ENCODE peak calls at places on chromosomes 13 and 19, in ten cellular contexts. One of them, this sample, is unnamed.

GRCh38 chr19:16544468-16545231 is 2.4 kb upstream of the CHERP start:
- DNase-seq in H1: no peak
- DNase-seq in AG10803: no peak
- DNase-seq in uterus: no peak
- DNase-seq in left ventricle myocardium inferior: no peak
- DNase-seq in mammary epithelial cell: no peak
- DNase-seq in cardiac fibroblast: no peak
- DNase-seq in fibroblast of pulmonary artery: no peak
- DNase-seq in WERI-Rb-1: no peak
- DNase-seq in lung: no peak
- DNase-seq in this sample: no peak

GRCh38 chr19:8370176-8371010 is 6.4 kb downstream of the ANGPTL4 start:
- DNase-seq in fibroblast of pulmonary artery: no peak
- DNase-seq in left ventricle myocardium inferior: no peak
- DNase-seq in WERI-Rb-1: no peak
- DNase-seq in lung: no peak
- DNase-seq in AG10803: no peak
- DNase-seq in uterus: no peak
- DNase-seq in mammary epithelial cell: no peak
- DNase-seq in H1: no peak
- DNase-seq in cardiac fibroblast: no peak
- DNase-seq in this sample: no peak

GRCh38 chr13:26962671-26963070 is 202.1 kb upstream of the GPR12 start:
- DNase-seq in uterus: no peak
- DNase-seq in mammary epithelial cell: no peak
- DNase-seq in lung: no peak
- DNase-seq in cardiac fibroblast: no peak
- DNase-seq in left ventricle myocardium inferior: no peak
- DNase-seq in WERI-Rb-1: no peak
- DNase-seq in H1: no peak
- DNase-seq in fibroblast of pulmonary artery: no peak
- DNase-seq in AG10803: no peak
- DNase-seq in this sample: no peak

GRCh38 chr19:41411682-41412265 is 14.2 kb downstream of the BCKDHA start:
- DNase-seq in WERI-Rb-1: no peak
- DNase-seq in uterus: no peak
- DNase-seq in mammary epithelial cell: peak
- DNase-seq in H1: no peak
- DNase-seq in AG10803: no peak
- DNase-seq in fibroblast of pulmonary artery: no peak
- DNase-seq in lung: no peak
- DNase-seq in cardiac fibroblast: no peak
- DNase-seq in left ventricle myocardium inferior: peak
- DNase-seq in this sample: no peak

GRCh38 chr13:74562381-74562780 is 428.2 kb upstream of the KLF12 start:
- DNase-seq in uterus: no peak
- DNase-seq in H1: no peak
- DNase-seq in mammary epithelial cell: peak
- DNase-seq in AG10803: peak
- DNase-seq in lung: no peak
- DNase-seq in left ventricle myocardium inferior: no peak
- DNase-seq in cardiac fibroblast: peak
- DNase-seq in WERI-Rb-1: no peak
- DNase-seq in fibroblast of pulmonary artery: no peak
- DNase-seq in this sample: peak

GRCh38 chr19:33193269-33193863 is 764 bp upstream of the LRP3 start:
- DNase-seq in cardiac fibroblast: no peak
- DNase-seq in mammary epithelial cell: no peak
- DNase-seq in fibroblast of pulmonary artery: no peak
- DNase-seq in WERI-Rb-1: no peak
- DNase-seq in AG10803: no peak
- DNase-seq in left ventricle myocardium inferior: no peak
- DNase-seq in H1: no peak
- DNase-seq in lung: no peak
- DNase-seq in uterus: no peak
- DNase-seq in this sample: no peak

GRCh38 chr13:32837973-32838940 is 178.0 kb upstream of the KL start:
- DNase-seq in WERI-Rb-1: no peak
- DNase-seq in lung: no peak
- DNase-seq in AG10803: no peak
- DNase-seq in cardiac fibroblast: no peak
- DNase-seq in left ventricle myocardium inferior: no peak
- DNase-seq in mammary epithelial cell: no peak
- DNase-seq in fibroblast of pulmonary artery: no peak
- DNase-seq in H1: no peak
- DNase-seq in uterus: no peak
- DNase-seq in this sample: no peak

GRCh38 chr19:5296457-5297271 is 43.9 kb downstream of the PTPRS start:
- DNase-seq in cardiac fibroblast: no peak
- DNase-seq in mammary epithelial cell: no peak
- DNase-seq in fibroblast of pulmonary artery: no peak
- DNase-seq in WERI-Rb-1: no peak
- DNase-seq in uterus: no peak
- DNase-seq in lung: no peak
- DNase-seq in left ventricle myocardium inferior: no peak
- DNase-seq in AG10803: no peak
- DNase-seq in H1: no peak
- DNase-seq in this sample: no peak

GRCh38 chr13:42424182-42424581 is 149.8 kb upstream of the TNFSF11 start:
- DNase-seq in uterus: no peak
- DNase-seq in cardiac fibroblast: no peak
- DNase-seq in fibroblast of pulmonary artery: no peak
- DNase-seq in H1: no peak
- DNase-seq in left ventricle myocardium inferior: no peak
- DNase-seq in AG10803: no peak
- DNase-seq in lung: no peak
- DNase-seq in WERI-Rb-1: no peak
- DNase-seq in mammary epithelial cell: no peak
- DNase-seq in this sample: no peak

GRCh38 chr19:58559275-58560006 is 1.0 kb upstream of the UBE2M start:
- DNase-seq in cardiac fibroblast: peak
- DNase-seq in left ventricle myocardium inferior: peak
- DNase-seq in lung: peak
- DNase-seq in mammary epithelial cell: peak
- DNase-seq in H1: no peak
- DNase-seq in uterus: peak
- DNase-seq in WERI-Rb-1: peak
- DNase-seq in AG10803: peak
- DNase-seq in fibroblast of pulmonary artery: peak
- DNase-seq in this sample: peak

GRCh38 chr19:10858204-10858828 is 10.1 kb downstream of the C19orf38 start:
- DNase-seq in AG10803: no peak
- DNase-seq in left ventricle myocardium inferior: no peak
- DNase-seq in WERI-Rb-1: no peak
- DNase-seq in fibroblast of pulmonary artery: peak
- DNase-seq in mammary epithelial cell: no peak
- DNase-seq in lung: no peak
- DNase-seq in uterus: no peak
- DNase-seq in cardiac fibroblast: peak
- DNase-seq in H1: no peak
- DNase-seq in this sample: no peak

GRCh38 chr19:49326165-49326704 is 1.2 kb upstream of the SLC6A16 start:
- DNase-seq in AG10803: no peak
- DNase-seq in lung: no peak
- DNase-seq in mammary epithelial cell: no peak
- DNase-seq in cardiac fibroblast: no peak
- DNase-seq in WERI-Rb-1: no peak
- DNase-seq in uterus: no peak
- DNase-seq in fibroblast of pulmonary artery: no peak
- DNase-seq in left ventricle myocardium inferior: no peak
- DNase-seq in H1: no peak
- DNase-seq in this sample: no peak

DNA sequence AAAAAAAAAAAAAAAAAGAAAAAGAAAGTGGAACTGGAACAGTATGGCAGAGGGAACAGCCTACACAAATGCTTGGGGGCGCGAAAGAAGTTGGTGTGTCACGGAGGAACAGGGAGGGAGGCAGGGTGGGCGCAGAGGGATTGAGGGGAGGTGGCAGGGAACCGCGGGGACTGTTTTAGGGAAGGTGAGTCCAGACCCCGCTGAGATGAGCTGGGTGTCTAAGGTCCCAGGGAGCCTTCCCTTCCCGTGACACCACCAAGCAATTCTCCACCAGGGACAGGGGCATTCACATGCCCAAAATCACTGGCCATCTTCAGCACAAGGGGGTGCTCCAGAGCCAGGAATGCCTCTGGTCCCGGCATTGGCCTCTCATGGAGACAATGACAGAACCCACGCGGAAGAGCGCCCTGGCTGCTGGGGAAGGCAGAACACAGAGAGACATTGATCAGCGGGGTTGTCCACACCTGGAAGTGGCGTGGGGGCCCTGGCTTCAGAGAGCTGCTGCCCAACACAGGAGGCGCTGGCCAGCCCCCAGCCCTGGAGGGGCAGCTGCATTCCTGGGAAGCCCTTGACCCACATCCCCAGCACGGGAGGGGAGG is 6.9 kb downstream of the PEAK3 start:
- DNase-seq in mammary epithelial cell: peak
- DNase-seq in H1: no peak
- DNase-seq in AG10803: peak
- DNase-seq in cardiac fibroblast: peak
- DNase-seq in lung: peak
- DNase-seq in uterus: peak
- DNase-seq in WERI-Rb-1: peak
- DNase-seq in fibroblast of pulmonary artery: peak
- DNase-seq in left ventricle myocardium inferior: peak
- DNase-seq in this sample: peak
- TF ChIP-seq CTCF in mammary epithelial cell: peak
- TF ChIP-seq CTCF in H1: peak
- TF ChIP-seq CTCF in AG10803: peak
- TF ChIP-seq CTCF in cardiac fibroblast: peak
- TF ChIP-seq CTCF in lung: peak
- TF ChIP-seq CTCF in uterus: peak
- TF ChIP-seq CTCF in WERI-Rb-1: peak
- TF ChIP-seq CTCF in fibroblast of pulmonary artery: peak
- TF ChIP-seq CTCF in left ventricle myocardium inferior: peak
- TF ChIP-seq CTCF in this sample: peak

GRCh38 chr13:76296751-76297150 is 589.5 kb downstream of the KCTD12 start:
- DNase-seq in mammary epithelial cell: no peak
- DNase-seq in AG10803: no peak
- DNase-seq in fibroblast of pulmonary artery: no peak
- DNase-seq in H1: no peak
- DNase-seq in lung: no peak
- DNase-seq in WERI-Rb-1: no peak
- DNase-seq in uterus: no peak
- DNase-seq in left ventricle myocardium inferior: no peak
- DNase-seq in cardiac fibroblast: no peak
- DNase-seq in this sample: no peak

GRCh38 chr13:76293346-76293745 is 592.9 kb downstream of the KCTD12 start:
- DNase-seq in H1: no peak
- DNase-seq in AG10803: peak
- DNase-seq in mammary epithelial cell: peak
- DNase-seq in uterus: no peak
- DNase-seq in lung: no peak
- DNase-seq in fibroblast of pulmonary artery: peak
- DNase-seq in WERI-Rb-1: no peak
- DNase-seq in cardiac fibroblast: peak
- DNase-seq in left ventricle myocardium inferior: no peak
- DNase-seq in this sample: peak

GRCh38 chr13:76292031-76292430 is 594.2 kb downstream of the KCTD12 start:
- DNase-seq in cardiac fibroblast: no peak
- DNase-seq in H1: no peak
- DNase-seq in mammary epithelial cell: no peak
- DNase-seq in lung: no peak
- DNase-seq in AG10803: no peak
- DNase-seq in WERI-Rb-1: no peak
- DNase-seq in uterus: no peak
- DNase-seq in fibroblast of pulmonary artery: no peak
- DNase-seq in left ventricle myocardium inferior: no peak
- DNase-seq in this sample: no peak

GRCh38 chr13:76292726-76293125 is 593.5 kb downstream of the KCTD12 start:
- DNase-seq in fibroblast of pulmonary artery: peak
- DNase-seq in H1: no peak
- DNase-seq in mammary epithelial cell: no peak
- DNase-seq in cardiac fibroblast: peak
- DNase-seq in WERI-Rb-1: no peak
- DNase-seq in left ventricle myocardium inferior: no peak
- DNase-seq in uterus: no peak
- DNase-seq in AG10803: no peak
- DNase-seq in lung: no peak
- DNase-seq in this sample: peak

DNA sequence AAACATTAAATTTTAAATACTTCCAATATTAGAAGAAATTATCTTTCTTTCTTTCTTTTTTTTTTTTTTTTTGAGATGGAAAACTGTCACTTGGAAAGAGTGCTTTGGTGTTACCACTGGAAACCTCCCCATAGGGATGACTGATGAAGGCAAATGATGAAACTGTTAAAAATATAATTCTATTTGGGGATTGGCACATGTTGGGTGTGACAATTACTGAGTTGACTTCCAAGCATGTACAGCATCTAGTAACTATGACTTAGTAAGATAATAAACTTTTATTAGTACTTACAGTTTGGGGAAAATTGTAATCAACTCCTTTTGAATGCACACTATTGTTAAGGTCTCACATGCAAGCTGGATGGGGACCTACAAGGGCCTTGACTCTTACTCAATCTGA is 592.5 kb downstream of the KCTD12 start:
- DNase-seq in AG10803: peak
- DNase-seq in left ventricle myocardium inferior: no peak
- DNase-seq in fibroblast of pulmonary artery: peak
- DNase-seq in uterus: no peak
- DNase-seq in WERI-Rb-1: no peak
- DNase-seq in cardiac fibroblast: peak
- DNase-seq in mammary epithelial cell: peak
- DNase-seq in H1: no peak
- DNase-seq in lung: no peak
- DNase-seq in this sample: no peak
- H3K4me3 ChIP-seq in AG10803: no peak
- H3K4me3 ChIP-seq in left ventricle myocardium inferior: no peak
- H3K4me3 ChIP-seq in fibroblast of pulmonary artery: no peak
- H3K4me3 ChIP-seq in uterus: no peak
- H3K4me3 ChIP-seq in WERI-Rb-1: no peak
- H3K4me3 ChIP-seq in cardiac fibroblast: no peak
- H3K4me3 ChIP-seq in mammary epithelial cell: no peak
- H3K4me3 ChIP-seq in H1: no peak
- H3K4me3 ChIP-seq in lung: no peak
- H3K4me3 ChIP-seq in this sample: no peak

DNA sequence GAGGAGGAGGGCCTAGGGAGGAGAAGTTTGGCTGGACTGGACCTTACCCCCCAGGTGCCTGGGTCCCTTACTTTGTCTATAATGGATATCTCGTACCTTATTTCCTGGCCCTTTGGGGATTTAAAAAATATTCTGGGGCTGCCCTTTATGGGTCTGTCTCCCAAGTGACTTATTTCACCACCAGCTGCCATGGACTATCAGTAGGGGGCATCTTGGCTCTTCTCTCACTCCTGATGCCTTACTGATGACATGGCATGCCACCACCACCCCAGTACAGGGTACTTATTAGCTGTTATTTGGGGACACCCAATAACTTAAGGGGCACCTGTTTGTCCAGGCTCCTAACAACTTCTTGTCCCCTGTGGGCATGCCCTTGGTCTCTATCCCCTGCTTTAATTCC is 38.0 kb downstream of the NFIX start:
- DNase-seq in mammary epithelial cell: no peak
- DNase-seq in AG10803: peak
- DNase-seq in lung: no peak
- DNase-seq in H1: no peak
- DNase-seq in uterus: no peak
- DNase-seq in fibroblast of pulmonary artery: no peak
- DNase-seq in WERI-Rb-1: no peak
- DNase-seq in left ventricle myocardium inferior: no peak
- DNase-seq in cardiac fibroblast: no peak
- DNase-seq in this sample: no peak
- TF ChIP-seq CTCF in mammary epithelial cell: no peak
- TF ChIP-seq CTCF in AG10803: peak
- TF ChIP-seq CTCF in lung: no peak
- TF ChIP-seq CTCF in H1: peak
- TF ChIP-seq CTCF in uterus: no peak
- TF ChIP-seq CTCF in fibroblast of pulmonary artery: peak
- TF ChIP-seq CTCF in WERI-Rb-1: peak
- TF ChIP-seq CTCF in left ventricle myocardium inferior: peak
- TF ChIP-seq CTCF in cardiac fibroblast: no peak
- TF ChIP-seq CTCF in this sample: peak

GRCh38 chr19:17676295-17676694 is 11.9 kb downstream of the UNC13A start:
- DNase-seq in lung: no peak
- DNase-seq in uterus: no peak
- DNase-seq in WERI-Rb-1: no peak
- DNase-seq in cardiac fibroblast: no peak
- DNase-seq in AG10803: no peak
- DNase-seq in fibroblast of pulmonary artery: no peak
- DNase-seq in mammary epithelial cell: no peak
- DNase-seq in left ventricle myocardium inferior: no peak
- DNase-seq in H1: no peak
- DNase-seq in this sample: no peak
- H3K4me3 ChIP-seq in lung: no peak
- H3K4me3 ChIP-seq in uterus: no peak
- H3K4me3 ChIP-seq in WERI-Rb-1: no peak
- H3K4me3 ChIP-seq in cardiac fibroblast: no peak
- H3K4me3 ChIP-seq in AG10803: no peak
- H3K4me3 ChIP-seq in fibroblast of pulmonary artery: no peak
- H3K4me3 ChIP-seq in mammary epithelial cell: no peak
- H3K4me3 ChIP-seq in left ventricle myocardium inferior: no peak
- H3K4me3 ChIP-seq in H1: no peak
- H3K4me3 ChIP-seq in this sample: no peak

This sample was measured in foreskin fibroblast.